ENCODE peak calls at places on chromosomes 13 and 19, in seven cellular contexts. One of them, this sample, is unnamed.

GRCh38 chr13:110232146-110232545 is 74.8 kb downstream of the COL4A1 start:
- DNase-seq in A549: no peak
- DNase-seq in AG04450: no peak
- DNase-seq in neural progenitor cell: no peak
- DNase-seq in pancreas: no peak
- DNase-seq in suprapubic skin: no peak
- DNase-seq in breast epithelium: no peak
- DNase-seq in this sample: no peak

GRCh38 chr19:29715695-29716581 is 877 bp upstream of the C19orf12 start:
- DNase-seq in neural progenitor cell: no peak
- DNase-seq in AG04450: no peak
- DNase-seq in breast epithelium: no peak
- DNase-seq in A549: no peak
- DNase-seq in pancreas: no peak
- DNase-seq in suprapubic skin: peak
- DNase-seq in this sample: no peak

GRCh38 chr19:19561946-19562664 is 24.0 kb downstream of the CILP2 start:
- DNase-seq in AG04450: no peak
- DNase-seq in neural progenitor cell: no peak
- DNase-seq in pancreas: no peak
- DNase-seq in breast epithelium: no peak
- DNase-seq in A549: no peak
- DNase-seq in suprapubic skin: no peak
- DNase-seq in this sample: no peak

GRCh38 chr13:99404005-99404755 is 97.0 kb upstream of the GPR183 start:
- DNase-seq in A549: no peak
- DNase-seq in pancreas: no peak
- DNase-seq in neural progenitor cell: no peak
- DNase-seq in AG04450: no peak
- DNase-seq in breast epithelium: no peak
- DNase-seq in suprapubic skin: peak
- DNase-seq in this sample: peak

GRCh38 chr13:32125746-32126145 is 94.2 kb downstream of the FRY start:
- DNase-seq in A549: no peak
- DNase-seq in breast epithelium: no peak
- DNase-seq in neural progenitor cell: no peak
- DNase-seq in suprapubic skin: no peak
- DNase-seq in AG04450: no peak
- DNase-seq in pancreas: no peak
- DNase-seq in this sample: no peak

GRCh38 chr19:10269333-10270179 is 1.4 kb upstream of the ICAM1 start:
- DNase-seq in neural progenitor cell: peak
- DNase-seq in AG04450: no peak
- DNase-seq in pancreas: peak
- DNase-seq in A549: no peak
- DNase-seq in suprapubic skin: peak
- DNase-seq in breast epithelium: peak
- DNase-seq in this sample: peak

GRCh38 chr19:51125421-51126075 is 842 bp downstream of the SIGLEC9 start:
- DNase-seq in AG04450: no peak
- DNase-seq in pancreas: no peak
- DNase-seq in suprapubic skin: peak
- DNase-seq in neural progenitor cell: no peak
- DNase-seq in A549: no peak
- DNase-seq in breast epithelium: no peak
- DNase-seq in this sample: no peak

GRCh38 chr19:44303305-44303704 is 1.5 kb downstream of the ZNF235 start:
- DNase-seq in A549: no peak
- DNase-seq in AG04450: no peak
- DNase-seq in neural progenitor cell: no peak
- DNase-seq in suprapubic skin: no peak
- DNase-seq in breast epithelium: no peak
- DNase-seq in pancreas: no peak
- DNase-seq in this sample: no peak

GRCh38 chr19:34975056-34975455 is 11.0 kb upstream of the ZNF792 start:
- DNase-seq in suprapubic skin: no peak
- DNase-seq in AG04450: no peak
- DNase-seq in A549: no peak
- DNase-seq in neural progenitor cell: no peak
- DNase-seq in breast epithelium: no peak
- DNase-seq in pancreas: no peak
- DNase-seq in this sample: no peak

GRCh38 chr19:9673912-9674668 is 810 bp downstream of the ZNF562 start:
- DNase-seq in pancreas: no peak
- DNase-seq in AG04450: no peak
- DNase-seq in suprapubic skin: no peak
- DNase-seq in neural progenitor cell: no peak
- DNase-seq in A549: no peak
- DNase-seq in breast epithelium: no peak
- DNase-seq in this sample: no peak

GRCh38 chr19:53989600-53990533 is 1.6 kb upstream of the CACNG6 start:
- DNase-seq in AG04450: no peak
- DNase-seq in A549: peak
- DNase-seq in neural progenitor cell: no peak
- DNase-seq in pancreas: no peak
- DNase-seq in suprapubic skin: no peak
- DNase-seq in breast epithelium: no peak
- DNase-seq in this sample: no peak

GRCh38 chr13:113489549-113490495 is 689 bp downstream of the DCUN1D2 start:
- DNase-seq in neural progenitor cell: no peak
- DNase-seq in AG04450: no peak
- DNase-seq in pancreas: peak
- DNase-seq in breast epithelium: no peak
- DNase-seq in suprapubic skin: peak
- DNase-seq in A549: peak
- DNase-seq in this sample: peak

GRCh38 chr13:101453784-101454201 is 1.3 kb downstream of the ITGBL1 start:
- DNase-seq in breast epithelium: peak
- DNase-seq in A549: no peak
- DNase-seq in suprapubic skin: no peak
- DNase-seq in AG04450: no peak
- DNase-seq in neural progenitor cell: no peak
- DNase-seq in pancreas: peak
- DNase-seq in this sample: no peak

GRCh38 chr13:31956944-31957644 is 74.5 kb upstream of the FRY start:
- DNase-seq in neural progenitor cell: no peak
- DNase-seq in breast epithelium: no peak
- DNase-seq in suprapubic skin: no peak
- DNase-seq in A549: no peak
- DNase-seq in pancreas: no peak
- DNase-seq in AG04450: no peak
- DNase-seq in this sample: no peak

GRCh38 chr13:22040810-22041364 is 370.0 kb downstream of the FGF9 start:
- DNase-seq in AG04450: no peak
- DNase-seq in A549: peak
- DNase-seq in suprapubic skin: no peak
- DNase-seq in pancreas: no peak
- DNase-seq in breast epithelium: no peak
- DNase-seq in neural progenitor cell: peak
- DNase-seq in this sample: no peak

GRCh38 chr19:5051619-5052018 is 82.7 kb downstream of the KDM4B start:
- DNase-seq in neural progenitor cell: no peak
- DNase-seq in A549: no peak
- DNase-seq in AG04450: no peak
- DNase-seq in suprapubic skin: no peak
- DNase-seq in pancreas: no peak
- DNase-seq in breast epithelium: no peak
- DNase-seq in this sample: no peak

GRCh38 chr13:32175943-32176342 is 139.2 kb downstream of the ZAR1L start:
- DNase-seq in pancreas: no peak
- DNase-seq in AG04450: no peak
- DNase-seq in suprapubic skin: no peak
- DNase-seq in neural progenitor cell: no peak
- DNase-seq in breast epithelium: no peak
- DNase-seq in A549: no peak
- DNase-seq in this sample: no peak

GRCh38 chr19:41352279-41352608 is 1.5 kb downstream of the TGFB1 start:
- DNase-seq in AG04450: no peak
- DNase-seq in breast epithelium: no peak
- DNase-seq in pancreas: no peak
- DNase-seq in suprapubic skin: no peak
- DNase-seq in A549: no peak
- DNase-seq in neural progenitor cell: no peak
- DNase-seq in this sample: no peak

GRCh38 chr13:48828962-48829405 is 146.7 kb upstream of the FNDC3A start:
- DNase-seq in suprapubic skin: no peak
- DNase-seq in AG04450: no peak
- DNase-seq in A549: peak
- DNase-seq in pancreas: no peak
- DNase-seq in neural progenitor cell: no peak
- DNase-seq in breast epithelium: no peak
- DNase-seq in this sample: no peak

GRCh38 chr13:100478107-100478809 is 110.3 kb downstream of the GGACT start:
- DNase-seq in suprapubic skin: no peak
- DNase-seq in neural progenitor cell: no peak
- DNase-seq in A549: no peak
- DNase-seq in pancreas: no peak
- DNase-seq in breast epithelium: no peak
- DNase-seq in AG04450: no peak
- DNase-seq in this sample: no peak

GRCh38 chr13:109743706-109744453 is 42.5 kb downstream of the IRS2 start:
- DNase-seq in breast epithelium: no peak
- DNase-seq in suprapubic skin: no peak
- DNase-seq in A549: peak
- DNase-seq in neural progenitor cell: no peak
- DNase-seq in pancreas: no peak
- DNase-seq in AG04450: peak
- DNase-seq in this sample: no peak

GRCh38 chr13:62320129-62320724 is 904.6 kb upstream of the PCDH20 start:
- DNase-seq in A549: peak
- DNase-seq in AG04450: peak
- DNase-seq in pancreas: no peak
- DNase-seq in suprapubic skin: no peak
- DNase-seq in neural progenitor cell: peak
- DNase-seq in breast epithelium: no peak
- DNase-seq in this sample: no peak

GRCh38 chr13:40631605-40632004 is 34.8 kb downstream of the FOXO1 start:
- DNase-seq in breast epithelium: no peak
- DNase-seq in A549: no peak
- DNase-seq in suprapubic skin: no peak
- DNase-seq in AG04450: no peak
- DNase-seq in pancreas: no peak
- DNase-seq in neural progenitor cell: no peak
- DNase-seq in this sample: no peak

GRCh38 chr13:77034883-77035282 is 7.9 kb upstream of the FBXL3 start:
- DNase-seq in breast epithelium: no peak
- DNase-seq in AG04450: no peak
- DNase-seq in pancreas: no peak
- DNase-seq in neural progenitor cell: no peak
- DNase-seq in suprapubic skin: no peak
- DNase-seq in A549: no peak
- DNase-seq in this sample: no peak
- H3K27ac ChIP-seq in breast epithelium: no peak
- H3K27ac ChIP-seq in AG04450: no peak
- H3K27ac ChIP-seq in pancreas: no peak
- H3K27ac ChIP-seq in neural progenitor cell: no peak
- H3K27ac ChIP-seq in suprapubic skin: no peak
- H3K27ac ChIP-seq in A549: no peak
- H3K27ac ChIP-seq in this sample: no peak

GRCh38 chr19:13033244-13033643 is 38.0 kb downstream of the NFIX start:
- DNase-seq in neural progenitor cell: no peak
- DNase-seq in AG04450: no peak
- DNase-seq in suprapubic skin: no peak
- DNase-seq in A549: no peak
- DNase-seq in breast epithelium: no peak
- DNase-seq in pancreas: no peak
- DNase-seq in this sample: no peak
- TF ChIP-seq CTCF in neural progenitor cell: peak
- TF ChIP-seq CTCF in AG04450: peak
- TF ChIP-seq CTCF in suprapubic skin: no peak
- TF ChIP-seq CTCF in A549: no peak
- TF ChIP-seq CTCF in breast epithelium: no peak
- TF ChIP-seq CTCF in pancreas: no peak
- TF ChIP-seq CTCF in this sample: peak

GRCh38 chr13:50370303-50370950 is 355.2 kb downstream of the KCNRG start:
- DNase-seq in suprapubic skin: no peak
- DNase-seq in AG04450: no peak
- DNase-seq in pancreas: no peak
- DNase-seq in A549: no peak
- DNase-seq in neural progenitor cell: no peak
- DNase-seq in breast epithelium: no peak
- DNase-seq in this sample: no peak
- H3K27ac ChIP-seq in suprapubic skin: no peak
- H3K27ac ChIP-seq in AG04450: no peak
- H3K27ac ChIP-seq in pancreas: no peak
- H3K27ac ChIP-seq in A549: no peak
- H3K27ac ChIP-seq in neural progenitor cell: no peak
- H3K27ac ChIP-seq in breast epithelium: no peak
- H3K27ac ChIP-seq in this sample: no peak

GRCh38 chr19:30784850-30785459 is 412.8 kb downstream of the ZNF536 start:
- DNase-seq in suprapubic skin: no peak
- DNase-seq in AG04450: no peak
- DNase-seq in neural progenitor cell: peak
- DNase-seq in A549: peak
- DNase-seq in breast epithelium: no peak
- DNase-seq in pancreas: no peak
- DNase-seq in this sample: peak
- TF ChIP-seq CTCF in suprapubic skin: peak
- TF ChIP-seq CTCF in AG04450: peak
- TF ChIP-seq CTCF in neural progenitor cell: peak
- TF ChIP-seq CTCF in A549: peak
- TF ChIP-seq CTCF in breast epithelium: no peak
- TF ChIP-seq CTCF in pancreas: peak
- TF ChIP-seq CTCF in this sample: peak

DNA sequence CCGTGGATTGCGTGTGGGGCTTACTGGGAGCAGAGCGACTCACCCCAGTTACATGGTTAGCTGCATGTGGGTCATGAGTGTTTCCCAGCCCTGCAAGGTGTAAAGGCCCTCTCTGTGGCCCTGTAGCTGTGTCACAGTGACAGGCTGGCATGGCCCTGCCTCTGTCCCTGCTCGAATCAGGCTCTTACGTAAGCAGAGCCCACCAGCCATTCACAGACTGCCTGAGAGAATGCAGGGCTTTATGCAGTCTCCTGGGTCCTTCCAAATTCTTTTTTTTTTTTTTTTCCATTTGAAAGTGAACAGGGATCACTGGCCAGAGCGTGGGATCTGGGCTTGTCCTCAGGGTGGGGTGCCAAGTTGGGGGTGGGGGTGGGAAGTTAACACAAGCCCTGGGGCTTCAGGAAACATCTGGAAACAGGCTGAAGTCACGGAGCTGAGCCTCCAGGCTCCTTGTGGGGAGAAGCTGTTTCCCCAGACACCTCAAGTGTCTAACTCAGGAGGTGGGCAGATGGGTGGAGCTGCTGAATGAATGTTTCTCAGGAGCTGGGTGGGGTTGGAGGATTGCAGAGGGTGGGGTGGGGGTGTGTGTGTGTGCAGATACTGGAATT is 13.4 kb downstream of the TECR start:
- DNase-seq in neural progenitor cell: no peak
- DNase-seq in suprapubic skin: no peak
- DNase-seq in A549: no peak
- DNase-seq in breast epithelium: no peak
- DNase-seq in AG04450: no peak
- DNase-seq in pancreas: no peak
- DNase-seq in this sample: no peak
- H3K27ac ChIP-seq in neural progenitor cell: peak
- H3K27ac ChIP-seq in suprapubic skin: peak
- H3K27ac ChIP-seq in A549: no peak
- H3K27ac ChIP-seq in breast epithelium: no peak
- H3K27ac ChIP-seq in AG04450: no peak
- H3K27ac ChIP-seq in pancreas: no peak
- H3K27ac ChIP-seq in this sample: peak

GRCh38 chr19:17390665-17391370 is 3.2 kb downstream of the CCDC194 start:
- DNase-seq in A549: peak
- DNase-seq in suprapubic skin: peak
- DNase-seq in neural progenitor cell: peak
- DNase-seq in pancreas: peak
- DNase-seq in AG04450: peak
- DNase-seq in breast epithelium: peak
- DNase-seq in this sample: peak
- TF ChIP-seq CTCF in A549: peak
- TF ChIP-seq CTCF in suprapubic skin: peak
- TF ChIP-seq CTCF in neural progenitor cell: peak
- TF ChIP-seq CTCF in pancreas: peak
- TF ChIP-seq CTCF in AG04450: peak
- TF ChIP-seq CTCF in breast epithelium: peak
- TF ChIP-seq CTCF in this sample: peak